ENCODE peak calls at places on chromosome 1, in four cellular contexts. One of them, this sample, is unnamed.

GRCh38 chr1:217889401-217889800 is 258.3 kb downstream of the SPATA17 start:
- DNase-seq in neural progenitor cell: peak
- DNase-seq in Caco-2: peak
- DNase-seq in HFF-Myc: no peak
- DNase-seq in this sample: no peak

GRCh38 chr1:190444464-190444863 is 33.2 kb downstream of the BRINP3 start:
- DNase-seq in neural progenitor cell: peak
- DNase-seq in Caco-2: no peak
- DNase-seq in HFF-Myc: no peak
- DNase-seq in this sample: no peak

GRCh38 chr1:57353589-57353988 is 70.3 kb downstream of the DAB1 start:
- DNase-seq in neural progenitor cell: no peak
- DNase-seq in Caco-2: no peak
- DNase-seq in HFF-Myc: no peak
- DNase-seq in this sample: no peak

GRCh38 chr1:16203550-16203949 is 8.9 kb downstream of the ARHGEF19 start:
- DNase-seq in neural progenitor cell: no peak
- DNase-seq in Caco-2: no peak
- DNase-seq in HFF-Myc: no peak
- DNase-seq in this sample: no peak

GRCh38 chr1:173506437-173506836 is 29.3 kb downstream of the PRDX6 start:
- DNase-seq in neural progenitor cell: no peak
- DNase-seq in Caco-2: peak
- DNase-seq in HFF-Myc: no peak
- DNase-seq in this sample: peak

GRCh38 chr1:30525980-30526651 is 197.3 kb downstream of the MATN1 start:
- DNase-seq in neural progenitor cell: no peak
- DNase-seq in Caco-2: no peak
- DNase-seq in HFF-Myc: peak
- DNase-seq in this sample: peak

GRCh38 chr1:155051777-155052398 is 772 bp downstream of the ADAM15 start:
- DNase-seq in neural progenitor cell: peak
- DNase-seq in Caco-2: no peak
- DNase-seq in HFF-Myc: no peak
- DNase-seq in this sample: no peak

GRCh38 chr1:232952514-232953175 is 2.2 kb downstream of the NTPCR start:
- DNase-seq in neural progenitor cell: peak
- DNase-seq in Caco-2: peak
- DNase-seq in HFF-Myc: no peak
- DNase-seq in this sample: peak

GRCh38 chr1:211925016-211925415 is 94.5 kb upstream of the LPGAT1 start:
- DNase-seq in neural progenitor cell: peak
- DNase-seq in Caco-2: no peak
- DNase-seq in HFF-Myc: no peak
- DNase-seq in this sample: no peak

GRCh38 chr1:211928993-211929637 is 98.6 kb upstream of the LPGAT1 start:
- DNase-seq in neural progenitor cell: no peak
- DNase-seq in Caco-2: peak
- DNase-seq in HFF-Myc: no peak
- DNase-seq in this sample: no peak

GRCh38 chr1:211924256-211924655 is 93.7 kb upstream of the LPGAT1 start:
- DNase-seq in neural progenitor cell: no peak
- DNase-seq in Caco-2: no peak
- DNase-seq in HFF-Myc: no peak
- DNase-seq in this sample: no peak

GRCh38 chr1:211932581-211933010 is 102.0 kb upstream of the LPGAT1 start:
- DNase-seq in neural progenitor cell: no peak
- DNase-seq in Caco-2: no peak
- DNase-seq in HFF-Myc: no peak
- DNase-seq in this sample: no peak

GRCh38 chr1:211928222-211928856 is 97.8 kb upstream of the LPGAT1 start:
- DNase-seq in neural progenitor cell: no peak
- DNase-seq in Caco-2: peak
- DNase-seq in HFF-Myc: no peak
- DNase-seq in this sample: peak
- H3K4me3 ChIP-seq in neural progenitor cell: no peak
- H3K4me3 ChIP-seq in Caco-2: no peak
- H3K4me3 ChIP-seq in HFF-Myc: no peak
- H3K4me3 ChIP-seq in this sample: no peak

DNA sequence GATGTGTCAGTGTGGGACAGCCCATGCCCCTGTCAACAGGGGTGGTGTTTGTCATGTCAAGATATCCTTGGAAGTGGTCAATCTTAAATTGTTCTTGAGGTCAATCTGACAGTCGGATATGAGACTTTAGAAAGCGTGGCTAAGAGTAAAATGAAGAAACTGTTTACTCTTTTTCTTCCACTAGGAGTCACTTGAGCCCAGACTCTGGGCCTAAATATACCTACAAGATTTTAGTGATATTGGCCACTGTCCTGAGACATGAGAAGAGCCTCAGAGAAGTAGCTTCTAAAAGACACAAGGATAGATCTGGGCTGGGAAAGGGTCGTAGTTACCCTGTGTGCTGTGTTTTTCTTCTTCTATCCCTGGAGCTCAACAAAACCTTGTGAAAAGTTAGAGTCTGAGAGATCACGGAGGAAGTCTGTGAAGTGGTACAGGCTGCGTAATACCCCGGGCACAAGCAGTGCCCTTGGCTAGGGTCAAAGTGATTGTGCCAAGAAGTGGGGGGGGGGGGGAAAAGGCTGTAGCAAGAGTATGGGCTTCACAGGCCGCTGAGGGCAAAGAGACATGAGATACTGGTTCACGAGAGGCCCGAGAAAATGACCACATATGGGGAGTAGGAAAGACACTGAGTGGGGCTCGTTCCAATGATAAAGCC is 355.2 kb upstream of the GREM2 start:
- DNase-seq in neural progenitor cell: peak
- DNase-seq in Caco-2: peak
- DNase-seq in HFF-Myc: no peak
- DNase-seq in this sample: no peak
- TF ChIP-seq CTCF in neural progenitor cell: peak
- TF ChIP-seq CTCF in Caco-2: peak
- TF ChIP-seq CTCF in HFF-Myc: peak
- TF ChIP-seq CTCF in this sample: peak

GRCh38 chr1:2227341-2228156 is 570 bp upstream of the SKI start:
- DNase-seq in neural progenitor cell: peak
- DNase-seq in Caco-2: peak
- DNase-seq in HFF-Myc: peak
- DNase-seq in this sample: peak
- H3K4me3 ChIP-seq in neural progenitor cell: peak
- H3K4me3 ChIP-seq in Caco-2: peak
- H3K4me3 ChIP-seq in HFF-Myc: peak
- H3K4me3 ChIP-seq in this sample: peak

DNA sequence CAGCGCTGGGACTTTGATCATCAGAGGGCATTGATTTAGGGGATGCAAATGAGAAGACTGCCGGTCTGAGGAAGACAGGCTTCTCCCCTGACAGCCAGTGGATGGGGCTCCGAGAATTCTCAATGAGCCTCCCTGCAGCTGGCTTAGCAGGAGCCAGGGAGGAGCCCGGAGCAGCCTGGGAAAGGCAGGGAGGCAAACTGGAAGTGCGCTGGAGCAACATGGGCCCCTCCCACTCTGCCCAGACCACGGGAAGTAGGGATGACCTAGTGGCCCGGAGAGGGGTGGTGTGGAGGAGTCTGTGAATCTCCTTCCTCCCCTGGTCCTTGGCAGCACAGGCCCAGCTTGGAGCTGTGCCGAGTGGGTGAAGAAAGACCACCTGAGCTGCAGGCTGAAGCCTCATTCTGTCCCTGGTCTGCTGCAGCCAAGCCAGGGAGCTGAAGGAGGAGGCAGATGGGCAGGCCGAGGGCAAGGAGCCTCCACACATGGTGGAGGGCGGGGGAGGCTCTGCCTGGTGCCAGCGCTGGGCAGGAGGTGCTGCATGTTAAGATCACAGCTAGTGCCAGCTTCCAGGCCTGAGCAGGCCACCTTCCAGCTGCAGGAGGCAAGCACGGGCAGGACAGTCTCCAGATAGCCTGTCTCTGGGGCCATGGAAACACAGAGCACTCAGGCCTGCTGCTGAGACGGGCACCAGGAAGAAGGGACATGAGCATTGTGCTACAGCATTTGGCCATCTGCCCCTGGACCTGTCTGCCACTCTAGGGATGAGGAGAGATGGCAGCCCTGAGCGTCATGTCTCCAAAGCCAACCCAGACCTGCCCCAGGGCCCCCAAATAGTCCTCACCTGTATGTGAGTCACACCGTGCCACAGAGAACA is 12.2 kb upstream of the CLSTN1 start:
- DNase-seq in neural progenitor cell: peak
- DNase-seq in Caco-2: no peak
- DNase-seq in HFF-Myc: no peak
- DNase-seq in this sample: peak
- TF ChIP-seq CTCF in neural progenitor cell: no peak
- TF ChIP-seq CTCF in Caco-2: no peak
- TF ChIP-seq CTCF in HFF-Myc: no peak
- TF ChIP-seq CTCF in this sample: no peak

DNA sequence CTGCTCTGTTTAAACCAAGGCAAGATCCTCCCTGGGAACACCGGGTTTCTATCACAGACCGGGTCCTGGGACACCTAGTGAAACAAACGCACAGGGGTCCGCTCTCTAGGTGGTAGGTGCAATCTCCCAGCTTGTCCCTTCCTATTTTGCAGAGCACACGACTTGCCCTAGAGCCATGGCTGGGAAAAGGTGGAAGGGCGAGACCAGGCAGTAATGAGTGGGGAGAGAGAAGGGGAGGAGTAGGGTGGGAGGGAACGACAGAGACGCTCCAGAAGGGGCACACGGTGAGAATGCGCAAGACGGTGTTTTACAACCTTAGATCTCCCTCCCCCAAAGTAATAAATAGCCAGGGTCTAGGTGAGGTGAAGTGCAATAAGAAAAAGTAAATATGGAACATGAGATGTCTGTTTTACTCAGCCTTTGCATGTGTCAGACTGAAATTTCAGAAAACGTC is 9.3 kb upstream of the ARHGAP29 start:
- DNase-seq in neural progenitor cell: peak
- DNase-seq in Caco-2: peak
- DNase-seq in HFF-Myc: no peak
- DNase-seq in this sample: no peak
- H3K4me3 ChIP-seq in neural progenitor cell: peak
- H3K4me3 ChIP-seq in Caco-2: peak
- H3K4me3 ChIP-seq in HFF-Myc: peak
- H3K4me3 ChIP-seq in this sample: peak

This sample was measured in LNCaP clone FGC.